ENCODE peak calls at places on chromosomes 6 and 20, in five cellular contexts. K is left cardiac atrium; G is NCI-H1105 treated with DMSO at 0.1 percent for 48 hours; O is cardiac fibroblast; Z is CD4-positive, alpha-beta T cell. T is an unnamed sample.

GRCh38 chr20:62025832-62026563 is 39.7 kb downstream of the TAF4 start:
- DNase-seq in Z (no peak), G (no peak), O (peak; percentile 78), K (peak; percentile 47), T (no peak)

GRCh38 chr6:85118233-85118632 is 331.6 kb upstream of the NT5E start:
- DNase-seq in O (no peak), G (no peak), Z (no peak), K (no peak), T (no peak)

GRCh38 chr20:32534661-32535240 is 50.4 kb downstream of the NOL4L start:
- DNase-seq in Z (peak; percentile 67), K (no peak), G (peak; percentile 75), O (no peak), T (peak; percentile 76)

GRCh38 chr6:148370171-148370570 is 27.5 kb downstream of the SASH1 start:
- DNase-seq in G (no peak), O (peak; percentile 46), K (no peak), Z (no peak), T (no peak)

GRCh38 chr6:132007474-132008190 is 56.5 kb upstream of the CCN2 start:
- DNase-seq in K (no peak), O (peak; percentile 81), Z (no peak), G (no peak), T (no peak)

GRCh38 chr20:43731469-43731868 is 4.7 kb upstream of the GTSF1L start:
- DNase-seq in G (no peak), O (peak; percentile 68), K (no peak), Z (no peak), T (no peak)

GRCh38 chr20:36487069-36487468 is 54.2 kb upstream of the MYL9 start:
- DNase-seq in O (no peak), K (no peak), G (no peak), Z (no peak), T (no peak)

GRCh38 chr20:10565922-10566897 is 107.6 kb downstream of the JAG1 start:
- DNase-seq in G (no peak), K (no peak), Z (no peak), O (peak; percentile 73), T (no peak)

GRCh38 chr6:45714795-45715507 is 300.7 kb downstream of the CLIC5 start:
- DNase-seq in O (peak; percentile 93), G (peak; percentile 57), K (no peak), Z (no peak), T (peak; percentile 64)

GRCh38 chr20:921020-921419 is 4.9 kb upstream of the ANGPT4 start:
- DNase-seq in O (no peak), Z (no peak), G (no peak), K (no peak), T (no peak)

GRCh38 chr20:62259294-62259565 is 20.9 kb downstream of the OSBPL2 start:
- DNase-seq in G (no peak), Z (no peak), K (no peak), O (no peak), T (no peak)

GRCh38 chr6:80094017-80094416 is 12.5 kb upstream of the BCKDHB start:
- DNase-seq in Z (no peak), G (peak; percentile 56), K (no peak), O (peak; percentile 39), T (peak; percentile 26)

GRCh38 chr6:9783567-9783966 is 631.3 kb downstream of the TFAP2A start:
- DNase-seq in Z (no peak), G (no peak), O (no peak), K (no peak), T (no peak)

GRCh38 chr20:62289131-62289530 is 13.7 kb upstream of the ADRM1 start:
- DNase-seq in Z (no peak), O (no peak), G (no peak), K (no peak), T (no peak)

GRCh38 chr6:139490482-139490881 is 116.0 kb upstream of the CITED2 start:
- DNase-seq in Z (no peak), O (peak; percentile 10), K (no peak), G (no peak), T (no peak)

GRCh38 chr6:101458341-101458740 is 64.8 kb downstream of the GRIK2 start:
- DNase-seq in G (no peak), Z (no peak), O (no peak), K (no peak), T (no peak)

GRCh38 chr6:99573980-99574617 is 5.6 kb upstream of the CCNC start:
- DNase-seq in G (no peak), K (no peak), O (no peak), Z (no peak), T (no peak)

GRCh38 chr6:6414946-6415345 is 94.5 kb upstream of the F13A1 start:
- DNase-seq in Z (no peak), K (no peak), O (no peak), G (no peak), T (no peak)

GRCh38 chr6:20952605-20953004 is 418.3 kb downstream of the CDKAL1 start:
- DNase-seq in Z (no peak), O (peak; percentile 82), K (peak; percentile 21), G (no peak), T (peak; percentile 95)

GRCh38 chr20:33482581-33482980 is 7.3 kb upstream of the CBFA2T2 start:
- DNase-seq in Z (no peak), O (no peak), G (no peak), K (no peak), T (no peak)

GRCh38 chr20:8700756-8701155 is 368.1 kb upstream of the PLCB4 start:
- DNase-seq in Z (no peak), G (no peak), O (no peak), K (no peak), T (no peak)

GRCh38 chr6:32982702-32983492 is 14.5 kb downstream of the BRD2 start:
- DNase-seq in K (no peak), Z (no peak), G (no peak), O (peak; percentile 20), T (peak; percentile 19)

GRCh38 chr6:47094351-47094925 is 52.3 kb upstream of the ADGRF1 start:
- DNase-seq in G (no peak), K (no peak), Z (no peak), O (peak; percentile 52), T (no peak)

GRCh38 chr6:34247481-34248197 is 1.2 kb downstream of the SMIM29 start:
- DNase-seq in K (no peak), Z (no peak), G (no peak), O (no peak), T (no peak)